ENCODE peak calls at places on chromosome 5, in nine cellular contexts. O, D, E, H, V, R, X, A and P are unnamed samples.

GRCh38 chr5:95244479-95244878 is 40.4 kb downstream of the MCTP1 start:
- DNase-seq in O (no peak), D (no peak), E (no peak), H (no peak), V (no peak), R (no peak), X (no peak), A (no peak), P (no peak)

GRCh38 chr5:57795203-57795602 is 312.6 kb upstream of the ACTBL2 start:
- DNase-seq in O (no peak), D (no peak), E (no peak), H (no peak), V (no peak), R (no peak), X (no peak), A (no peak), P (no peak)

GRCh38 chr5:178282391-178282790 is 49.8 kb upstream of the PHYKPL start:
- DNase-seq in O (no peak), D (no peak), E (no peak), H (no peak), V (no peak), R (no peak), X (peak; percentile 26), A (no peak), P (no peak)

GRCh38 chr5:88298425-88298824 is 29.8 kb upstream of the TMEM161B start:
- DNase-seq in O (no peak), D (no peak), E (no peak), H (peak; percentile 6), V (peak; percentile 16), R (no peak), X (no peak), A (no peak), P (no peak)

GRCh38 chr5:38719403-38719802 is 126.4 kb upstream of the OSMR start:
- DNase-seq in O (no peak), D (no peak), E (no peak), H (no peak), V (no peak), R (no peak), X (no peak), A (no peak), P (no peak)

GRCh38 chr5:59361454-59361853 is 532.1 kb downstream of the PDE4D start:
- DNase-seq in O (no peak), D (no peak), E (no peak), H (no peak), V (no peak), R (no peak), X (no peak), A (no peak), P (no peak)

GRCh38 chr5:59759600-59760357 is 133.7 kb downstream of the PDE4D start:
- DNase-seq in O (no peak), D (no peak), E (no peak), H (peak; percentile 27), V (peak; percentile 56), R (no peak), X (no peak), A (peak; percentile 49), P (no peak)

GRCh38 chr5:59182722-59183121 is 599.8 kb downstream of the RAB3C start:
- DNase-seq in O (no peak), D (no peak), E (no peak), H (no peak), V (no peak), R (no peak), X (no peak), A (no peak), P (no peak)

GRCh38 chr5:19802686-19803085 is 185.3 kb downstream of the CDH18 start:
- DNase-seq in O (no peak), D (no peak), E (no peak), H (no peak), V (no peak), R (no peak), X (no peak), A (no peak), P (no peak)

GRCh38 chr5:147973086-147973485 is 66.7 kb upstream of the C5orf46 start:
- DNase-seq in O (no peak), D (no peak), E (no peak), H (no peak), V (no peak), R (no peak), X (no peak), A (no peak), P (no peak)

GRCh38 chr5:179475956-179476355 is 74.4 kb upstream of the RUFY1 start:
- DNase-seq in O (no peak), D (no peak), E (no peak), H (no peak), V (no peak), R (no peak), X (no peak), A (no peak), P (no peak)

GRCh38 chr5:176429972-176430371 is 13.6 kb upstream of the CLTB start:
- DNase-seq in O (no peak), D (no peak), E (no peak), H (no peak), V (no peak), R (no peak), X (no peak), A (no peak), P (no peak)
- TF ChIP-seq CTCF in O (no peak), D (no peak), E (no peak), H (no peak), V (no peak), R (no peak), X (no peak), A (no peak), P (no peak)

GRCh38 chr5:132528866-132529634 is 14.3 kb downstream of the IL5 start:
- DNase-seq in O (no peak), D (no peak), E (no peak), H (no peak), V (no peak), R (no peak), X (no peak), A (no peak), P (peak; percentile 12)
- H3K4me3 ChIP-seq in O (no peak overlapping the region), D (no peak overlapping the region), E (no peak overlapping the region), H (no peak overlapping the region), V (no peak overlapping the region), R (no peak overlapping the region), X (no peak overlapping the region), A (no peak overlapping the region), P (no peak overlapping the region)

GRCh38 chr5:25009063-25009462 is 364.3 kb upstream of the CDH10 start:
- DNase-seq in O (no peak), D (no peak), E (no peak), H (no peak), V (no peak), R (no peak), X (no peak), A (no peak), P (no peak)

GRCh38 chr5:25006734-25007133 is 362.0 kb upstream of the CDH10 start:
- DNase-seq in O (no peak), D (no peak), E (no peak), H (peak; percentile 0), V (peak; percentile 51), R (no peak), X (no peak), A (no peak), P (no peak)
- TF ChIP-seq CTCF in O (no peak), D (no peak), E (no peak), H (no peak), V (peak; percentile 31), R (no peak), X (no peak), A (peak; percentile 23), P (no peak)

DNA sequence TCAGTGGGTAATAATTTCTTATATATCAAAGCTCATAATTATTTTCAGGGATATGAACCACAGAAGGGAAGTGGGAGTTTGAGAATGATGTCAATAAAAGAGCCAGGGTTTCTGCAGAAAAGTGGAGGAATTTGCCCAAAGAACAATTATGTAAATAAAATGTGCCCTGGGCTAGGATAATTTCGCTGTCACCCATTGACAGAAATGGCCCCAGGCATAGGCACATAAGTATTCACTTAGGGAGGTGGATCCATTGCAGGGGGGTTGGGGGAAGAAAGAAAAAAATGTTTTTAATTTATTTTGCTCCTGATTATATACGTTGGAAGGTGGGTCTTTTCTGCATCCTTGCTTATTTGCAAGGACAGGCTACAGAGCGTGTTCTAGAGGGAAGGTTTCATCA is 135.1 kb upstream of the IRX2 start:
- DNase-seq in O (no peak), D (no peak), E (no peak), H (no peak), V (no peak), R (no peak), X (no peak), A (no peak), P (no peak)
- H3K4me3 ChIP-seq in O (no peak overlapping the region), D (no peak overlapping the region), E (no peak overlapping the region), H (no peak overlapping the region), V (no peak overlapping the region), R (no peak overlapping the region), X (no peak overlapping the region), A (no peak overlapping the region), P (no peak overlapping the region)

GRCh38 chr5:149448831-149449714 is 70.0 kb upstream of the IL17B start:
- DNase-seq in O (peak; percentile 71), D (no peak), E (no peak), H (peak; percentile 49), V (no peak), R (no peak), X (no peak), A (no peak), P (no peak)
- TF ChIP-seq CTCF in O (peak; percentile 50), D (no peak), E (no peak), H (peak; percentile 58), V (peak; percentile 55), R (no peak), X (peak; percentile 79), A (peak; percentile 28), P (peak; percentile 23)

GRCh38 chr5:136730426-136730825 is 365.1 kb upstream of the TRPC7 start:
- DNase-seq in O (no peak), D (no peak), E (no peak), H (no peak), V (no peak), R (no peak), X (no peak), A (no peak), P (no peak)
- H3K4me3 ChIP-seq in O (no peak overlapping the region), D (no peak overlapping the region), E (no peak overlapping the region), H (no peak overlapping the region), V (no peak overlapping the region), R (no peak overlapping the region), X (no peak overlapping the region), A (no peak overlapping the region), P (no peak overlapping the region)

GRCh38 chr5:150164211-150164610 is 2.4 kb upstream of the CDX1 start:
- DNase-seq in O (no peak), D (no peak), E (no peak), H (no peak), V (no peak), R (no peak), X (no peak), A (no peak), P (no peak)

GRCh38 chr5:150162142-150162513 is 4.5 kb upstream of the CDX1 start:
- DNase-seq in O (peak; percentile 92), D (no peak), E (no peak), H (no peak), V (no peak), R (no peak), X (peak; percentile 85), A (no peak), P (no peak)

GRCh38 chr5:150163035-150163434 is 3.5 kb upstream of the CDX1 start:
- DNase-seq in O (no peak), D (no peak), E (no peak), H (no peak), V (no peak), R (no peak), X (no peak), A (no peak), P (no peak)

GRCh38 chr5:150164640-150165039 is 1.9 kb upstream of the CDX1 start:
- DNase-seq in O (peak; percentile 69), D (no peak), E (no peak), H (no peak), V (no peak), R (peak; percentile 69), X (peak; percentile 77), A (no peak), P (no peak)

GRCh38 chr5:150163547-150164059 is 3.0 kb upstream of the CDX1 start:
- DNase-seq in O (peak; percentile 88), D (no peak), E (no peak), H (peak; percentile 59), V (no peak), R (peak; percentile 68), X (peak; percentile 85), A (no peak), P (no peak)
- TF ChIP-seq CTCF in O (no peak), D (no peak), E (no peak), H (peak; percentile 28), V (peak; percentile 8), R (no peak), X (peak; percentile 36), A (no peak), P (no peak)